ENCODE peak calls at places on chromosomes 13 and 19, in four cellular contexts. S is type B pancreatic cell; T is stimulated activated CD4-positive, alpha-beta T cell treated with anti-CD3 and anti-CD28 coated beads, Interleukin-1b, Interleukin-23, amount 100 ng/mL, for 24 hours; J is GM04504. R is an unnamed sample.

GRCh38 chr13:74258951-74259350 is 124.7 kb upstream of the KLF12 start:
- DNase-seq in T (no peak), J (no peak), S (no peak), R (no peak)

GRCh38 chr13:59746291-59746962 is 417.3 kb downstream of the DIAPH3 start:
- DNase-seq in J (peak; percentile 42), T (no peak), S (no peak), R (no peak)

GRCh38 chr19:1402411-1403070 is 1.2 kb upstream of the GAMT start:
- DNase-seq in J (no peak), S (no peak), T (no peak), R (no peak)

GRCh38 chr13:114258589-114258988 is 22.8 kb upstream of the UPF3A start:
- DNase-seq in S (no peak), J (no peak), T (no peak), R (no peak)

GRCh38 chr13:20550799-20551198 is 16.2 kb upstream of the IFT88 start:
- DNase-seq in T (no peak), J (no peak), S (no peak), R (no peak)

GRCh38 chr13:94925263-94925662 is 212.9 kb upstream of the SOX21 start:
- DNase-seq in S (no peak), J (no peak), T (no peak), R (no peak)

GRCh38 chr19:35042056-35042730 is 672 bp downstream of the HPN start:
- DNase-seq in T (no peak), S (no peak), J (no peak), R (no peak)

GRCh38 chr19:15096223-15096622 is 11.0 kb upstream of the SYDE1 start:
- DNase-seq in S (no peak), T (no peak), J (no peak), R (no peak)

GRCh38 chr19:52638601-52639000 is 446 bp upstream of the ZNF83 start:
- DNase-seq in S (no peak), T (no peak), J (no peak), R (peak; percentile 17)

GRCh38 chr13:48446454-48446853 is 33.5 kb upstream of the LPAR6 start:
- DNase-seq in J (no peak), S (no peak), T (no peak), R (no peak)

GRCh38 chr13:44541601-44542000 is 34.5 kb downstream of the TSC22D1 start:
- DNase-seq in J (no peak), S (no peak), T (no peak), R (no peak)

GRCh38 chr13:75704194-75704941 is 68.2 kb downstream of the LMO7 start:
- DNase-seq in T (no peak), S (no peak), J (no peak), R (no peak)

GRCh38 chr19:23758187-23759074 is at the start of gene ZNF681:
- DNase-seq in J (peak; percentile 83), T (peak; percentile 73), S (peak; percentile 84), R (peak; percentile 82)

GRCh38 chr19:16447015-16447384 is 24.8 kb downstream of the EPS15L1 start:
- DNase-seq in J (peak; percentile 58), T (no peak), S (no peak), R (no peak)

GRCh38 chr13:50187352-50188029 is 172.2 kb downstream of the KCNRG start:
- DNase-seq in S (no peak), T (no peak), J (no peak), R (no peak)

GRCh38 chr13:98471895-98472294 is 105.0 kb downstream of the STK24 start:
- DNase-seq in J (no peak), S (no peak), T (no peak), R (no peak)

GRCh38 chr13:50410921-50411712 is 395.9 kb downstream of the KCNRG start:
- DNase-seq in T (no peak), J (peak; percentile 71), S (no peak), R (no peak)

GRCh38 chr13:114025432-114026127 is 51.7 kb upstream of the C13orf46 start:
- DNase-seq in J (peak; percentile 37), S (no peak), T (no peak), R (no peak)

GRCh38 chr13:110393761-110394160 is 86.7 kb downstream of the COL4A2 start:
- DNase-seq in J (no peak), S (no peak), T (no peak), R (no peak)

GRCh38 chr19:55368701-55369563 is 1.3 kb downstream of the IL11 start:
- DNase-seq in S (no peak), J (no peak), T (no peak), R (no peak)

GRCh38 chr13:43304945-43305344 is 281.6 kb downstream of the DNAJC15 start:
- DNase-seq in S (no peak), J (no peak), T (no peak), R (no peak)

GRCh38 chr19:41495589-41495988 is 52.6 kb downstream of the ERICH4 start:
- DNase-seq in J (no peak), T (no peak), S (no peak), R (no peak)

GRCh38 chr19:15871570-15871969 is 26.3 kb downstream of the CYP4F2 start:
- DNase-seq in J (no peak), T (no peak), S (no peak), R (no peak)